ENCODE peak calls at places on chromosomes 6 and 20, in eight cellular contexts. R is aorta, T is A673, G is AG04450, H is left ventricle myocardium inferior, O is tibial artery, Y is stomach, F is lung. P is an unnamed sample. For H3K9me3, the result is how much of the 10 kb centered on the place peaks cover.

GRCh38 chr6:53347250-53347920 is 1.4 kb downstream of the ELOVL5 start:
- DNase-seq in O (no peak), T (peak), H (no peak), F (no peak), Y (no peak), R (no peak), G (no peak), P (no peak)

GRCh38 chr6:100138346-100139022 is 144.5 kb upstream of the MCHR2 start:
- DNase-seq in R (no peak), G (no peak), H (no peak), Y (no peak), T (no peak), O (no peak), F (no peak), P (no peak)

GRCh38 chr20:32465092-32465900 is 107.2 kb downstream of the ASXL1 start:
- DNase-seq in T (no peak), O (no peak), H (peak), G (no peak), Y (peak), F (peak), R (peak), P (no peak)

GRCh38 chr20:3209946-3210317 is 634 bp downstream of the ITPA start:
- DNase-seq in G (no peak), H (no peak), T (no peak), Y (no peak), R (no peak), F (no peak), O (no peak), P (no peak)

GRCh38 chr6:43951063-43951755 is 176.0 kb downstream of the MRPL14 start:
- DNase-seq in Y (peak), O (no peak), R (peak), H (peak), F (peak), G (no peak), T (no peak), P (no peak)

GRCh38 chr6:1286972-1287600 is 24.8 kb upstream of the FOXQ1 start:
- DNase-seq in H (no peak), G (peak), O (no peak), Y (peak), R (no peak), T (no peak), F (peak), P (no peak)

GRCh38 chr20:10671850-10672578 is 1.8 kb downstream of the JAG1 start:
- DNase-seq in T (peak), H (peak), Y (peak), F (peak), G (no peak), R (peak), O (peak), P (no peak)

GRCh38 chr6:148951662-148952061 is 204.8 kb downstream of the UST start:
- DNase-seq in H (no peak), G (no peak), R (no peak), T (no peak), Y (no peak), F (no peak), O (no peak), P (no peak)

DNA sequence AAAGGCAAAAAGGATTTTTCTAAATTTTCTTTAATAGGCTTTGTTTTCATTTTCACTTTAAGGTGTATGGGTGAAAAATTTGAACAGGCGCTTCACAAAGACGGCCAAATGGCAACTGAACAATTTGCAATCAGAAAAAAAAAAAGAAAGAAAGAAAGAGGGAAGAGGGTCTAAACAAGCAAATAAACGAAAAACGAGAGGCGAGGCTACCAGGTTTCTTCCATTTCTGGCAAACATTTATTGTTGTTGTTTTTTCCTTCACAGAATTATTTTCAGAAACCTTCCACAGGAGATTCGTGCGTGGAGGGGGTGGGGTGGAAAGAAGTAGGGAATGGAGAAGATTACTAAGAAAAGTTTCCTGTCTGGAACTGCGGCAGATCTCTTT is 24.3 kb downstream of the POM121L2 start:
- DNase-seq in F (no peak), Y (no peak), T (no peak), R (no peak), G (no peak), O (no peak), H (no peak), P (no peak)
- H3K9me3 ChIP-seq in F (under half), Y (under half), T (under half), R (under half), G (under half), O (under half), H (under half), P (under half)

DNA sequence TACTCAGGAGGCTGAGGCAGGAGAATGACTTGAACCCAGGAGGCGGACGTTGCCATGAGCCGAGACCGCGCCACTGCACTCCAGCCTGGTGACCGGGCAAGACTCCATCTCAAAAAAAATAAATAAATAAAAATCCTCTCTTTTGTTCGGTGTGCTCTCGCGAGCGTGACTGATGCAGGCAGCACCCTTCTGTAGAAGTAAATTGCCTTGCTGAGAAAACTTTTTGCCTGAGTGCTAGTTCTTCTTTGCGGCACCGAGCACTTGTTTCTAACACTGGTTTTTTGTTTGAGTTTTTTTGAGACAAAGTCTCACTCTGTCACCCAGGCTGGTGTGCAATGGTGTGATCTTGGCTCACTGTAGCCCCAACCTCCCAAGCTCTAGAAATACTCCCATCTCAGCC is 30.5 kb downstream of the PLN start:
- DNase-seq in F (no peak), Y (no peak), H (no peak), O (no peak), G (no peak), R (no peak), T (no peak), P (no peak)
- H3K9me3 ChIP-seq in F (under half), Y (under half), H (half or more), O (under half), G (under half), R (under half), T (under half), P (under half)

GRCh38 chr6:168307011-168307694 is 12.4 kb downstream of the DACT2 start:
- DNase-seq in R (no peak), H (no peak), F (no peak), T (no peak), O (no peak), Y (no peak), G (no peak), P (no peak)

GRCh38 chr6:168309183-168309582 is 10.4 kb downstream of the DACT2 start:
- DNase-seq in H (no peak), O (no peak), T (no peak), F (no peak), Y (no peak), R (no peak), G (no peak), P (no peak)

GRCh38 chr6:168307695-168308021 is 11.9 kb downstream of the DACT2 start:
- DNase-seq in T (no peak), F (no peak), G (no peak), H (no peak), O (no peak), R (no peak), Y (no peak), P (no peak)

GRCh38 chr6:168309997-168310396 is 9.6 kb downstream of the DACT2 start:
- DNase-seq in H (no peak), F (no peak), Y (no peak), G (no peak), O (no peak), R (no peak), T (no peak), P (no peak)

DNA sequence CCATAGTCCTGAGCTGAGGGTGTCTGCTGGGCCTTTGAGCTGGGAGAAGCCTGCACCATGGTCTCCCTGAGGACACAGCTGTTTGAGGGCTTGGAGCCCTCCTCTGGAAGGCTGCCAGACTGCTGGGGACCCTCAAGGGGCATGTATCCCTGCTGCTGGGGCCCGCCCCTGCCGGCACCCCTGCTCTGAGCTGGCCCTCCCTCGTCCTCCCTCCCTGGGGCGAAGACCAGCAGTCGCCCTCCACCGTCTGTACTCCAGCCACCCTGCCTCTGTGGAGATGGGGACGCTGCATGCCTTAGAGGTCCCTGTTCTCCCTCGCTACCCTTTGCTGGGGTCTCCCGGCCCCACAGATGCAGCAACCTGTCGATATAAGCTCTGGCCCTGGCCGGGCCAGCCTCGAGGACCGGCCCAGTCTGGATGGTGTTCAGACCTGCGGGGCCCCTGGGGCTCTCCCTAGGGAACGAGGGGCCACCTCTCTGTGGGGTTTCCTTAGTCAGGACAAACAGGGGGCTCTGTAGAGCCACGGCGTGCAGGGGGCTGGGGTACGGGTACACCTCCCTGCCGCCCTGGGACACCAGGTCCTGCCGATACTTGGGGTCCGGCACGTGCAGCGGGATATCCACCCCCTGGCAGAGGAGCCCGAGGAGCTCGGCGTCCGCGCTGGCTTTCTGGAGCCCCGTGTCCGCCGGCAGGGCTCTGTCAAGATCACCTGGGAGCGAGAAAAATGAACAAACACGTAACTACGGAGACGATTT is 11.0 kb downstream of the DACT2 start:
- DNase-seq in O (no peak), F (no peak), G (no peak), Y (no peak), R (no peak), H (no peak), T (no peak), P (no peak)
- H3K9me3 ChIP-seq in O (under half), F (under half), G (half or more), Y (under half), R (under half), H (under half), T (under half), P (under half)

DNA sequence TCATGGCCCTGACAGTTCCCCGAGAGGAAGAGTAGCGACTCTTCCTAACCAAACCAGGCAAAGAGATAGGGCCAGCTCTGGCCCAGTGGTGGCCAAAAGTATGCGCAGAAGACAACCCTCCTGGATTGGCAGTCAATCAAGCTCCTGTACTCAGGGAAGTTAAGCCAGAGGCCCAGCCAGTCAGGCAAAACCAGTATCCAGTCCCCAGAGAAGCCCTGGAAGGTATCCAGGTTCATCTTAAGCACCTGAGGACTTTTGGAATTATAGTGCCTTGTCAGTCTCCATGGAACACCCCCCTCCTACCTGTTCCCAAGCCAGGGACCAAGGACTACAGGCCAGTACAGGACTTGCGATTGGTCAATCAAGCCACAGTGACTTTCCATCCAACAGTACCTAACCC is 298.3 kb downstream of the RNGTT start:
- DNase-seq in T (no peak), F (no peak), Y (no peak), R (no peak), G (no peak), H (no peak), O (no peak), P (no peak)
- H3K9me3 ChIP-seq in T (under half), F (under half), Y (under half), R (under half), G (under half), H (under half), O (under half), P (under half)

DNA sequence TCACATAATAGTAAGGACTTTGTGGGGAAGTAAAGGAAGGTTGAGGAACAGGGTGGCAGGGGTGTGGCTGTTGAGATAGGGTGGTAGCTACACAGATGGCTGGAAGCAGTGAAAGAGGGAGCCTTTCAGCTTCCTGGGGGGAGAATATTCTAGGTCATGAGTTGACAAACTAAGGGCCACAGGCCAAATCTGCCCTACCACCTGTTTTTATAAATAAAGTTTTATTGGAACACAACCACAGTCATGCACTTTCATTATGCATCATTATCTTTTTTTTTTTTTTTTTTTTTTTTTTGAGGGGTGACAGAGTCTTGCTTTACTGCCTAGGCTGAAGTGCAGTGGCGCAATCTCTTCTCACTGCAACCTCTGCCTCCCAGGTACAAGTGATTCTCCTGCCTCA is 243.1 kb downstream of the NFATC2 start:
- DNase-seq in Y (no peak), R (no peak), T (no peak), G (no peak), O (no peak), F (no peak), H (no peak), P (no peak)
- H3K9me3 ChIP-seq in Y (under half), R (under half), T (under half), G (under half), O (under half), F (under half), H (under half), P (under half)

GRCh38 chr6:144635051-144635450 is 349.9 kb downstream of the UTRN start:
- DNase-seq in R (no peak), F (no peak), O (no peak), T (no peak), H (no peak), G (no peak), Y (no peak), P (no peak)

GRCh38 chr6:144637535-144637934 is 352.4 kb downstream of the UTRN start:
- DNase-seq in G (no peak), R (no peak), H (no peak), T (no peak), O (no peak), F (no peak), Y (no peak), P (no peak)

GRCh38 chr6:144630857-144631256 is 345.7 kb downstream of the UTRN start:
- DNase-seq in G (no peak), O (no peak), Y (no peak), F (no peak), R (no peak), T (no peak), H (no peak), P (no peak)

GRCh38 chr6:144634371-144634770 is 349.2 kb downstream of the UTRN start:
- DNase-seq in O (no peak), R (no peak), F (no peak), H (no peak), G (no peak), T (no peak), Y (no peak), P (no peak)

DNA sequence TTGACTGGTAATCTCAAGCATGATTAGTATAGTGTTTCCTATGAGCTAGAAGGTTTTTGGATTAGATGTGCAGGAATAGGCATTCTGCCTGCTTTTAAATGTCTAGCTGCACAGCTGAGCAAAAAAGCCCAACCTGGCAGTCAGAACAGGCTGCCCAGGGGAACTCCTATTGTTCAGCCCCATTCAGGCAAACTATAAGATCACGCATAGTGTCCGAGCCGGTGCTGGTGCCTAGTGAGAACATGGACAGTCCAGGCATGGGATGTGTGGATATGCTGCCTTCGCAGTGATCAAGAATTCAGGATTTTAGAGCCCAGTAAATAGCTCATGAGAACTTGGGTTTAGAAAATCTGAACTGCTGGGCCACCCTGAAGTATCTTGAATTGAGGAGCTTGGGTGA is 348.8 kb downstream of the UTRN start:
- DNase-seq in Y (no peak), T (no peak), F (no peak), H (no peak), G (no peak), R (no peak), O (no peak), P (no peak)
- H3K9me3 ChIP-seq in Y (under half), T (under half), F (under half), H (under half), G (under half), R (under half), O (under half), P (under half)

DNA sequence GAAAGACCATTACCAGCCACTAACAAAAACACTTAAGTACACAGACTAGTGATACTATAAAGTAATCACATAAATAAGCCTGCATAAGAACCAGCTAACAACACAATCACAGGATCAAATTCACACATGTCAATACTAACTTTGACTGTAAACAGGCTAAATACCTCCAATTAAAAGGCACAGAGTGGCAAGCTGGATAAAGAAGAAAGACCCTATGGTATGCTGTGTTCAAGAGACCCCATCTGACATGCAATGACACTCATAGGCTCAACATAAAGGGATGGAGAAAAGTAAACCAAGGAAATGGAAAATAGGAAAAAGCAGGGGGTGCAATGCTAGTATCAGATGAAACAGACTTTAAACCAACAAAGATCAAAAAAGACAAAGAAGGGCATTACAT is 631.8 kb upstream of the NOX3 start:
- DNase-seq in T (no peak), R (no peak), G (no peak), O (no peak), F (no peak), H (no peak), Y (no peak), P (no peak)
- H3K9me3 ChIP-seq in T (under half), R (under half), G (under half), O (under half), F (under half), H (half or more), Y (under half), P (under half)